ENCODE peak calls at places on chromosomes 1 and 21, in six cellular contexts. B is natural killer cell treated with Interleukin-12 subunit alpha and Interleukin-12 subunit beta and Interleukin-15 and Interleukin-18, amount 100 ng/mL, for 72 hours; M is stimulated activated CD8-positive, alpha-beta memory T cell treated with anti-CD3 and anti-CD28 coated beads, Interleukin-7, amount 100 ng/mL, for 1 hour; R is kidney epithelial cell; U is AG08395; V is CD4-positive, alpha-beta memory T cell. K is an unnamed sample.

GRCh38 chr1:184507165-184507564 is 120.3 kb downstream of the C1orf21 start:
- DNase-seq in B (no peak), M (no peak), R (no peak), U (no peak), V (no peak), K (no peak)

GRCh38 chr1:192550922-192551534 is 24.5 kb upstream of the RGS1 start:
- DNase-seq in B (peak), M (no peak), R (peak), U (peak), V (no peak), K (no peak)

GRCh38 chr1:29655945-29656866 is 419.9 kb downstream of the PTPRU start:
- DNase-seq in B (peak), M (no peak), R (no peak), U (no peak), V (no peak), K (no peak)

GRCh38 chr1:51247499-51247898 is 11.4 kb downstream of the RNF11 start:
- DNase-seq in B (no peak), M (no peak), R (no peak), U (no peak), V (no peak), K (peak)

GRCh38 chr1:15014521-15014920 is 139.0 kb upstream of the TMEM51 start:
- DNase-seq in B (no peak), M (no peak), R (no peak), U (peak), V (no peak), K (no peak)

GRCh38 chr1:66712819-66713218 is 39.4 kb upstream of the DYNLT5 start:
- DNase-seq in B (no peak), M (no peak), R (no peak), U (no peak), V (no peak), K (no peak)

GRCh38 chr1:97524211-97524610 is 396.6 kb downstream of the DPYD start:
- DNase-seq in B (no peak), M (no peak), R (no peak), U (no peak), V (no peak), K (no peak)

GRCh38 chr1:238690415-238690814 is 696.0 kb upstream of the CHRM3 start:
- DNase-seq in B (no peak), M (no peak), R (no peak), U (no peak), V (no peak), K (no peak)

GRCh38 chr21:29419422-29419821 is 120.7 kb downstream of the BACH1 start:
- DNase-seq in B (no peak), M (no peak), R (no peak), U (no peak), V (no peak), K (no peak)

GRCh38 chr21:29124645-29125044 is 5.8 kb upstream of the MAP3K7CL start:
- DNase-seq in B (no peak), M (no peak), R (no peak), U (no peak), V (no peak), K (no peak)

GRCh38 chr21:45226540-45227326 is 61.0 kb downstream of the POFUT2 start:
- DNase-seq in B (no peak), M (no peak), R (no peak), U (no peak), V (peak), K (no peak)

GRCh38 chr1:156293895-156294294 is 1.6 kb downstream of the GLMP start:
- DNase-seq in B (no peak), M (no peak), R (no peak), U (no peak), V (no peak), K (no peak)

GRCh38 chr1:9181990-9182783 is 52.4 kb upstream of the H6PD start:
- DNase-seq in B (no peak), M (no peak), R (no peak), U (peak), V (no peak), K (peak)

GRCh38 chr1:1278620-1279019 is 1.6 kb upstream of the SCNN1D start:
- DNase-seq in B (no peak), M (no peak), R (no peak), U (no peak), V (no peak), K (no peak)

GRCh38 chr1:5576111-5577065 is 415.8 kb downstream of the NPHP4 start:
- DNase-seq in B (no peak), M (no peak), R (no peak), U (no peak), V (no peak), K (no peak)

GRCh38 chr1:182676321-182676720 is 8.1 kb downstream of the RGS8 start:
- DNase-seq in B (no peak), M (no peak), R (no peak), U (no peak), V (no peak), K (no peak)

GRCh38 chr1:213183036-213183672 is 132.1 kb downstream of the RPS6KC1 start:
- DNase-seq in B (no peak), M (no peak), R (no peak), U (no peak), V (no peak), K (no peak)

GRCh38 chr1:212482352-212483153 is 49.8 kb downstream of the NENF start:
- DNase-seq in B (peak), M (no peak), R (peak), U (no peak), V (no peak), K (peak)

GRCh38 chr1:31782066-31782762 is 18.1 kb upstream of the ADGRB2 start:
- DNase-seq in B (no peak), M (no peak), R (no peak), U (no peak), V (no peak), K (peak)

GRCh38 chr1:53329183-53329544 is 1.3 kb upstream of the LRP8 start:
- DNase-seq in B (no peak), M (no peak), R (no peak), U (no peak), V (no peak), K (no peak)

GRCh38 chr1:30514945-30515344 is 208.4 kb downstream of the MATN1 start:
- DNase-seq in B (peak), M (no peak), R (no peak), U (no peak), V (no peak), K (no peak)

GRCh38 chr1:212669600-212669999 is 30.0 kb downstream of the BATF3 start:
- DNase-seq in B (no peak), M (no peak), R (no peak), U (no peak), V (no peak), K (no peak)

GRCh38 chr1:31082385-31082784 is 16.9 kb upstream of the PUM1 start:
- DNase-seq in B (no peak), M (no peak), R (no peak), U (no peak), V (no peak), K (no peak)

GRCh38 chr1:56819393-56819899 is at the start of gene FYB2:
- DNase-seq in B (no peak), M (no peak), R (no peak), U (no peak), V (no peak), K (no peak)

GRCh38 chr1:218670875-218671274 is 325.7 kb downstream of the TGFB2 start:
- DNase-seq in B (no peak), M (no peak), R (no peak), U (no peak), V (no peak), K (no peak)

GRCh38 chr1:32924881-32925344 is 23.7 kb upstream of the TMEM54 start:
- DNase-seq in B (no peak), M (no peak), R (no peak), U (no peak), V (no peak), K (no peak)

GRCh38 chr1:10761503-10762152 is 34.8 kb downstream of the CASZ1 start:
- DNase-seq in B (no peak), M (no peak), R (no peak), U (no peak), V (no peak), K (no peak)

GRCh38 chr1:55129194-55129728 is 85.9 kb downstream of the USP24 start:
- DNase-seq in B (no peak), M (no peak), R (no peak), U (no peak), V (no peak), K (peak)

GRCh38 chr1:94105957-94106529 is 14.9 kb downstream of the ABCA4 start:
- DNase-seq in B (no peak), M (no peak), R (no peak), U (no peak), V (no peak), K (no peak)

GRCh38 chr1:180288232-180288818 is 58.3 kb downstream of the LHX4 start:
- DNase-seq in B (no peak), M (no peak), R (no peak), U (no peak), V (no peak), K (no peak)

GRCh38 chr1:13513063-13513884 is 529 bp downstream of the LRRC38 start:
- DNase-seq in B (no peak), M (no peak), R (no peak), U (no peak), V (no peak), K (no peak)

GRCh38 chr1:20184997-20185833 is 681 bp upstream of the UBXN10 start:
- DNase-seq in B (no peak), M (no peak), R (no peak), U (no peak), V (peak), K (no peak)

GRCh38 chr1:162982364-162982763 is 86.8 kb upstream of the RGS4 start:
- DNase-seq in B (no peak), M (no peak), R (no peak), U (no peak), V (no peak), K (no peak)

GRCh38 chr21:45282283-45283018 is 5.2 kb downstream of the POFUT2 start:
- DNase-seq in B (peak), M (no peak), R (no peak), U (no peak), V (no peak), K (peak)

GRCh38 chr21:29261555-29262540 is 36.9 kb upstream of the BACH1 start:
- DNase-seq in B (no peak), M (no peak), R (no peak), U (no peak), V (no peak), K (no peak)

K was measured in osteoblast.